ENCODE peak calls at places on chromosomes 1 and 21, in ten cellular contexts. One of them, this sample, is unnamed. For H3K27me3, the result is how much of the 10 kb centered on the place peaks cover.

GRCh38 chr1:19156676-19157075 is 53.4 kb downstream of the UBR4 start:
- DNase-seq in prostate gland: no peak
- DNase-seq in body of pancreas: peak
- DNase-seq in sigmoid colon: peak
- DNase-seq in lower lobe of right lung: no peak
- DNase-seq in astrocyte: peak
- DNase-seq in heart right ventricle: no peak
- DNase-seq in CD8-positive, alpha-beta T cell: no peak
- DNase-seq in upper lobe of right lung: no peak
- DNase-seq in psoas muscle: no peak
- DNase-seq in this sample: peak

GRCh38 chr1:29642519-29642918 is 406.2 kb downstream of the PTPRU start:
- DNase-seq in astrocyte: no peak
- DNase-seq in CD8-positive, alpha-beta T cell: no peak
- DNase-seq in heart right ventricle: no peak
- DNase-seq in lower lobe of right lung: no peak
- DNase-seq in sigmoid colon: no peak
- DNase-seq in prostate gland: no peak
- DNase-seq in upper lobe of right lung: no peak
- DNase-seq in psoas muscle: no peak
- DNase-seq in body of pancreas: no peak
- DNase-seq in this sample: no peak

GRCh38 chr21:27268290-27268689 is 301.4 kb upstream of the ADAMTS5 start:
- DNase-seq in heart right ventricle: no peak
- DNase-seq in prostate gland: no peak
- DNase-seq in CD8-positive, alpha-beta T cell: no peak
- DNase-seq in upper lobe of right lung: no peak
- DNase-seq in astrocyte: peak
- DNase-seq in body of pancreas: no peak
- DNase-seq in lower lobe of right lung: no peak
- DNase-seq in psoas muscle: no peak
- DNase-seq in sigmoid colon: no peak
- DNase-seq in this sample: no peak

GRCh38 chr1:109632671-109633346 is 13.2 kb downstream of the AMPD2 start:
- DNase-seq in psoas muscle: no peak
- DNase-seq in lower lobe of right lung: no peak
- DNase-seq in prostate gland: peak
- DNase-seq in upper lobe of right lung: no peak
- DNase-seq in sigmoid colon: no peak
- DNase-seq in astrocyte: no peak
- DNase-seq in heart right ventricle: no peak
- DNase-seq in CD8-positive, alpha-beta T cell: no peak
- DNase-seq in body of pancreas: no peak
- DNase-seq in this sample: no peak

GRCh38 chr1:72435025-72435424 is 152.7 kb upstream of the NEGR1 start:
- DNase-seq in upper lobe of right lung: no peak
- DNase-seq in heart right ventricle: no peak
- DNase-seq in sigmoid colon: no peak
- DNase-seq in astrocyte: peak
- DNase-seq in CD8-positive, alpha-beta T cell: no peak
- DNase-seq in lower lobe of right lung: no peak
- DNase-seq in prostate gland: no peak
- DNase-seq in psoas muscle: no peak
- DNase-seq in body of pancreas: no peak
- DNase-seq in this sample: no peak

GRCh38 chr1:221778535-221779142 is 36.8 kb upstream of the DUSP10 start:
- DNase-seq in psoas muscle: no peak
- DNase-seq in astrocyte: no peak
- DNase-seq in CD8-positive, alpha-beta T cell: peak
- DNase-seq in prostate gland: no peak
- DNase-seq in body of pancreas: peak
- DNase-seq in sigmoid colon: no peak
- DNase-seq in upper lobe of right lung: no peak
- DNase-seq in heart right ventricle: no peak
- DNase-seq in lower lobe of right lung: peak
- DNase-seq in this sample: no peak

GRCh38 chr21:29133241-29133640 is 2.8 kb downstream of the MAP3K7CL start:
- DNase-seq in astrocyte: no peak
- DNase-seq in heart right ventricle: no peak
- DNase-seq in lower lobe of right lung: no peak
- DNase-seq in sigmoid colon: no peak
- DNase-seq in CD8-positive, alpha-beta T cell: no peak
- DNase-seq in prostate gland: no peak
- DNase-seq in body of pancreas: no peak
- DNase-seq in upper lobe of right lung: no peak
- DNase-seq in psoas muscle: no peak
- DNase-seq in this sample: no peak

GRCh38 chr1:97820470-97821188 is 100.2 kb downstream of the DPYD start:
- DNase-seq in upper lobe of right lung: no peak
- DNase-seq in heart right ventricle: no peak
- DNase-seq in lower lobe of right lung: no peak
- DNase-seq in astrocyte: peak
- DNase-seq in prostate gland: peak
- DNase-seq in body of pancreas: no peak
- DNase-seq in CD8-positive, alpha-beta T cell: no peak
- DNase-seq in psoas muscle: no peak
- DNase-seq in sigmoid colon: no peak
- DNase-seq in this sample: no peak

GRCh38 chr1:110462964-110463363 is 12.0 kb downstream of the PROK1 start:
- DNase-seq in prostate gland: no peak
- DNase-seq in sigmoid colon: no peak
- DNase-seq in psoas muscle: no peak
- DNase-seq in upper lobe of right lung: no peak
- DNase-seq in CD8-positive, alpha-beta T cell: no peak
- DNase-seq in body of pancreas: no peak
- DNase-seq in lower lobe of right lung: no peak
- DNase-seq in astrocyte: no peak
- DNase-seq in heart right ventricle: no peak
- DNase-seq in this sample: no peak

GRCh38 chr1:41454406-41454805 is 30.1 kb downstream of the EDN2 start:
- DNase-seq in prostate gland: no peak
- DNase-seq in psoas muscle: no peak
- DNase-seq in sigmoid colon: no peak
- DNase-seq in body of pancreas: peak
- DNase-seq in upper lobe of right lung: no peak
- DNase-seq in heart right ventricle: peak
- DNase-seq in astrocyte: peak
- DNase-seq in lower lobe of right lung: no peak
- DNase-seq in CD8-positive, alpha-beta T cell: no peak
- DNase-seq in this sample: no peak

GRCh38 chr1:216416488-216416887 is 6.8 kb downstream of the USH2A start:
- DNase-seq in heart right ventricle: no peak
- DNase-seq in CD8-positive, alpha-beta T cell: no peak
- DNase-seq in sigmoid colon: no peak
- DNase-seq in upper lobe of right lung: no peak
- DNase-seq in lower lobe of right lung: no peak
- DNase-seq in prostate gland: no peak
- DNase-seq in psoas muscle: no peak
- DNase-seq in body of pancreas: no peak
- DNase-seq in astrocyte: no peak
- DNase-seq in this sample: no peak

DNA sequence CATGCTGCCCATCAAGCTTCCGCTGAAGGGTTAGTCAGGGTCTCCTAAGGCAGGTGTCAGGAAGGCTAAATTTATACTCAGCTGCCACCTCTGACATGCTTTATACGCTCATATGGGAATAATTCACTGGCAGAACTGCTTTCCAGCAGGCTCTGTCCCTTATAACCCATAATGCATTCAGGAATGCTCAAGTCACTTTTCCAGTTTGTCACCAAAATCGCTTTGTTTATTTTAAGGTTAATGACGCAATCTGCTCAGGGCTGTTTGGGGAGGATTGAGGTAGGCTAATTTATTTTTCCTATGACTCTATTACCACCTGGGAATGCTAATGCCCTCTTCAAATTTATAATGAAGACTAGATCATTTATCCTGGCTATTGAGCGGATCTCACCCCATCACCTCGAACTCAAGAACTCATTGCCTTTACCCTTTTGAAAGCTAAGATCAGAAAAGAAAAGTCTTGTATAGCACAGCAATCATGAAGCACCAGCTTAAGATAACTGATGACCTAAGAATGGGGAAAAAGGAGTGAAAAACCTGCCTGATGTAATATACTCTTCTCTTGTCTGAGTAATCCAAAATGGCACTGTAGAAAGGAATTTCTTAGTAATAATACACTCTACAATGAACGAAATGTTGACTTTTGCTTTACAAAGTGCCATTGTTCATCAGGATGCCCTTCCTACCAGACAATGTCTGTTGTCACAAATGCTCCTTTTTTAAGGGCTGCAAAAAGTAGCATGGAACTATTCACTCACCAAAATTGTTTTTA is 97.9 kb upstream of the EXO1 start:
- DNase-seq in sigmoid colon: no peak
- DNase-seq in CD8-positive, alpha-beta T cell: no peak
- DNase-seq in heart right ventricle: no peak
- DNase-seq in psoas muscle: no peak
- DNase-seq in prostate gland: no peak
- DNase-seq in upper lobe of right lung: no peak
- DNase-seq in lower lobe of right lung: no peak
- DNase-seq in body of pancreas: no peak
- DNase-seq in astrocyte: no peak
- DNase-seq in this sample: no peak
- H3K27me3 ChIP-seq in sigmoid colon: under half
- H3K27me3 ChIP-seq in CD8-positive, alpha-beta T cell: under half
- H3K27me3 ChIP-seq in heart right ventricle: under half
- H3K27me3 ChIP-seq in psoas muscle: under half
- H3K27me3 ChIP-seq in prostate gland: under half
- H3K27me3 ChIP-seq in upper lobe of right lung: under half
- H3K27me3 ChIP-seq in lower lobe of right lung: under half
- H3K27me3 ChIP-seq in body of pancreas: under half
- H3K27me3 ChIP-seq in astrocyte: under half
- H3K27me3 ChIP-seq in this sample: under half

DNA sequence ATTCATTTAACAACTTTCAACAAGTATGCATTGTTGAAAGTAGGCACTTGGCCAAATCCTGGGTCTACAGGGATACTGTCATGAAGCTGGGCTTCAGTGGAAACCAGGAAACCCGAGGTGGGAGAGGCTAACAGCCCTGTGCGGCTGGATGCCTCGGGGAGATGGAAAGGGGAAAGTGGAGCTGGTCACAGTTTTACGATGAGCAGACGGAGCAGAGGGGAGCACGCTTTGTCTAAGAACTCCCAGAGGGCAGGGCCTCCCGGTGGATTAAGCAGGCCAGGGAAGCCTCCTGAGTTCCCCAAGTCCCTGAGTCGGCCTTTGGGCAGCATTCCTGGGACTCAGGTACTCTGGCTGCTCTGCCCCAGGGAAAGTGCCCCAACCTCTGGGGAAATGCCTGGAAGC is 23.8 kb downstream of the STUM start:
- DNase-seq in astrocyte: no peak
- DNase-seq in sigmoid colon: peak
- DNase-seq in lower lobe of right lung: no peak
- DNase-seq in psoas muscle: no peak
- DNase-seq in heart right ventricle: no peak
- DNase-seq in body of pancreas: no peak
- DNase-seq in CD8-positive, alpha-beta T cell: no peak
- DNase-seq in upper lobe of right lung: peak
- DNase-seq in prostate gland: no peak
- DNase-seq in this sample: peak
- TF ChIP-seq CTCF in astrocyte: no peak
- TF ChIP-seq CTCF in sigmoid colon: no peak
- TF ChIP-seq CTCF in lower lobe of right lung: no peak
- TF ChIP-seq CTCF in psoas muscle: no peak
- TF ChIP-seq CTCF in heart right ventricle: no peak
- TF ChIP-seq CTCF in body of pancreas: no peak
- TF ChIP-seq CTCF in CD8-positive, alpha-beta T cell: no peak
- TF ChIP-seq CTCF in upper lobe of right lung: no peak
- TF ChIP-seq CTCF in prostate gland: no peak
- TF ChIP-seq CTCF in this sample: no peak

GRCh38 chr21:35316456-35316855 is 267.4 kb upstream of the RUNX1 start:
- DNase-seq in body of pancreas: no peak
- DNase-seq in heart right ventricle: no peak
- DNase-seq in CD8-positive, alpha-beta T cell: no peak
- DNase-seq in psoas muscle: no peak
- DNase-seq in sigmoid colon: no peak
- DNase-seq in astrocyte: no peak
- DNase-seq in prostate gland: no peak
- DNase-seq in lower lobe of right lung: no peak
- DNase-seq in upper lobe of right lung: no peak
- DNase-seq in this sample: no peak
- H3K27me3 ChIP-seq in body of pancreas: under half
- H3K27me3 ChIP-seq in heart right ventricle: under half
- H3K27me3 ChIP-seq in CD8-positive, alpha-beta T cell: under half
- H3K27me3 ChIP-seq in psoas muscle: under half
- H3K27me3 ChIP-seq in sigmoid colon: under half
- H3K27me3 ChIP-seq in astrocyte: under half
- H3K27me3 ChIP-seq in prostate gland: under half
- H3K27me3 ChIP-seq in lower lobe of right lung: under half
- H3K27me3 ChIP-seq in upper lobe of right lung: under half
- H3K27me3 ChIP-seq in this sample: under half

GRCh38 chr21:23020969-23021368 is 2022.8 kb downstream of the NCAM2 start:
- DNase-seq in upper lobe of right lung: no peak
- DNase-seq in body of pancreas: no peak
- DNase-seq in astrocyte: no peak
- DNase-seq in sigmoid colon: no peak
- DNase-seq in lower lobe of right lung: no peak
- DNase-seq in prostate gland: no peak
- DNase-seq in CD8-positive, alpha-beta T cell: no peak
- DNase-seq in heart right ventricle: no peak
- DNase-seq in psoas muscle: no peak
- DNase-seq in this sample: no peak

GRCh38 chr21:23014021-23014420 is 2015.8 kb downstream of the NCAM2 start:
- DNase-seq in psoas muscle: no peak
- DNase-seq in astrocyte: no peak
- DNase-seq in CD8-positive, alpha-beta T cell: no peak
- DNase-seq in body of pancreas: no peak
- DNase-seq in lower lobe of right lung: no peak
- DNase-seq in upper lobe of right lung: no peak
- DNase-seq in prostate gland: no peak
- DNase-seq in heart right ventricle: no peak
- DNase-seq in sigmoid colon: no peak
- DNase-seq in this sample: no peak

GRCh38 chr21:23021481-23021880 is 2023.3 kb downstream of the NCAM2 start:
- DNase-seq in sigmoid colon: no peak
- DNase-seq in body of pancreas: no peak
- DNase-seq in astrocyte: no peak
- DNase-seq in prostate gland: no peak
- DNase-seq in lower lobe of right lung: no peak
- DNase-seq in psoas muscle: peak
- DNase-seq in heart right ventricle: peak
- DNase-seq in CD8-positive, alpha-beta T cell: no peak
- DNase-seq in upper lobe of right lung: no peak
- DNase-seq in this sample: no peak

GRCh38 chr21:23017989-23018388 is 2019.8 kb downstream of the NCAM2 start:
- DNase-seq in body of pancreas: no peak
- DNase-seq in astrocyte: no peak
- DNase-seq in lower lobe of right lung: no peak
- DNase-seq in sigmoid colon: no peak
- DNase-seq in CD8-positive, alpha-beta T cell: no peak
- DNase-seq in prostate gland: no peak
- DNase-seq in heart right ventricle: no peak
- DNase-seq in psoas muscle: no peak
- DNase-seq in upper lobe of right lung: no peak
- DNase-seq in this sample: no peak

GRCh38 chr21:23016617-23017016 is 2018.4 kb downstream of the NCAM2 start:
- DNase-seq in upper lobe of right lung: no peak
- DNase-seq in psoas muscle: no peak
- DNase-seq in lower lobe of right lung: no peak
- DNase-seq in prostate gland: no peak
- DNase-seq in sigmoid colon: no peak
- DNase-seq in astrocyte: no peak
- DNase-seq in body of pancreas: no peak
- DNase-seq in CD8-positive, alpha-beta T cell: no peak
- DNase-seq in heart right ventricle: no peak
- DNase-seq in this sample: no peak
- TF ChIP-seq CTCF in upper lobe of right lung: no peak
- TF ChIP-seq CTCF in psoas muscle: no peak
- TF ChIP-seq CTCF in lower lobe of right lung: no peak
- TF ChIP-seq CTCF in prostate gland: no peak
- TF ChIP-seq CTCF in sigmoid colon: no peak
- TF ChIP-seq CTCF in astrocyte: no peak
- TF ChIP-seq CTCF in body of pancreas: no peak
- TF ChIP-seq CTCF in CD8-positive, alpha-beta T cell: no peak
- TF ChIP-seq CTCF in heart right ventricle: no peak
- TF ChIP-seq CTCF in this sample: no peak

GRCh38 chr1:201024251-201024998 is 911 bp upstream of the KIF21B start:
- DNase-seq in upper lobe of right lung: no peak
- DNase-seq in lower lobe of right lung: no peak
- DNase-seq in CD8-positive, alpha-beta T cell: no peak
- DNase-seq in sigmoid colon: no peak
- DNase-seq in prostate gland: no peak
- DNase-seq in body of pancreas: no peak
- DNase-seq in psoas muscle: no peak
- DNase-seq in astrocyte: no peak
- DNase-seq in heart right ventricle: no peak
- DNase-seq in this sample: no peak
- H3K27me3 ChIP-seq in upper lobe of right lung: under half
- H3K27me3 ChIP-seq in lower lobe of right lung: under half
- H3K27me3 ChIP-seq in CD8-positive, alpha-beta T cell: under half
- H3K27me3 ChIP-seq in sigmoid colon: under half
- H3K27me3 ChIP-seq in prostate gland: under half
- H3K27me3 ChIP-seq in body of pancreas: under half
- H3K27me3 ChIP-seq in psoas muscle: under half
- H3K27me3 ChIP-seq in astrocyte: under half
- H3K27me3 ChIP-seq in heart right ventricle: under half
- H3K27me3 ChIP-seq in this sample: under half

This sample was measured in right lobe of liver.